ENCODE peak calls at places on chromosomes 6 and 20, in six cellular contexts. B, M, U, Y, D and A are unnamed samples.

GRCh38 chr6:118252474-118252873 is 295.6 kb upstream of the PLN start:
- DNase-seq in D (no peak), B (no peak), Y (no peak), M (no peak), U (no peak), A (no peak)

GRCh38 chr6:7267521-7268091 is 45.4 kb downstream of the SSR1 start:
- DNase-seq in Y (no peak), U (no peak), B (no peak), D (no peak), M (peak; percentile 87), A (peak; percentile 91)

GRCh38 chr20:9930142-9930541 is 91.3 kb upstream of the PAK5 start:
- DNase-seq in M (no peak), U (no peak), Y (no peak), D (no peak), B (no peak), A (no peak)

GRCh38 chr6:167590193-167590592 is 236.5 kb upstream of the AFDN start:
- DNase-seq in D (no peak), B (no peak), M (no peak), U (no peak), Y (no peak), A (no peak)

GRCh38 chr6:166275714-166276166 is 32.5 kb downstream of the PRR18 start:
- DNase-seq in Y (peak; percentile 72), D (peak; percentile 43), M (peak; percentile 50), B (peak; percentile 86), U (peak; percentile 87), A (peak; percentile 15)

GRCh38 chr20:9616455-9616805 is 102.0 kb downstream of the LAMP5 start:
- DNase-seq in B (no peak), Y (no peak), M (no peak), D (no peak), U (no peak), A (no peak)

GRCh38 chr20:59004493-59004762 is 2.6 kb downstream of the CTSZ start:
- DNase-seq in B (peak; percentile 85), D (no peak), U (no peak), M (no peak), Y (no peak), A (no peak)

GRCh38 chr6:85390775-85391174 is 59.1 kb upstream of the NT5E start:
- DNase-seq in Y (no peak), U (no peak), D (no peak), M (peak; percentile 68), B (no peak), A (peak; percentile 85)

GRCh38 chr20:10642859-10643559 is 30.8 kb downstream of the JAG1 start:
- DNase-seq in Y (no peak), M (no peak), B (no peak), U (no peak), D (no peak), A (no peak)

GRCh38 chr6:26475823-26476729 is 18.3 kb downstream of the BTN2A1 start:
- DNase-seq in Y (no peak), U (no peak), B (no peak), M (peak; percentile 31), D (no peak), A (peak; percentile 31)

GRCh38 chr6:156269751-156270369 is 507.3 kb upstream of the ARID1B start:
- DNase-seq in M (no peak), Y (no peak), B (no peak), U (no peak), D (no peak), A (no peak)

GRCh38 chr20:64107736-64108457 is 532 bp upstream of the NPBWR2 start:
- DNase-seq in U (no peak), D (no peak), M (no peak), Y (no peak), B (peak; percentile 51), A (no peak)

GRCh38 chr20:38873050-38873581 is 53.1 kb upstream of the FAM83D start:
- DNase-seq in B (no peak), D (no peak), M (no peak), U (peak; percentile 70), Y (no peak), A (no peak)

GRCh38 chr20:48621256-48622078 is 206.3 kb downstream of the PREX1 start:
- DNase-seq in U (no peak), M (no peak), Y (no peak), B (peak; percentile 61), D (no peak), A (no peak)

GRCh38 chr6:6890400-6890858 is 217.3 kb upstream of the RREB1 start:
- DNase-seq in U (no peak), M (peak; percentile 39), Y (peak; percentile 49), D (no peak), B (no peak), A (no peak)

GRCh38 chr6:39304951-39305350 is 9.3 kb downstream of the KCNK17 start:
- DNase-seq in D (no peak), M (no peak), Y (no peak), B (no peak), U (no peak), A (no peak)

GRCh38 chr20:24761220-24762065 is 187.6 kb upstream of the CST7 start:
- DNase-seq in Y (no peak), D (no peak), B (no peak), U (no peak), M (no peak), A (no peak)

GRCh38 chr6:162681447-162681846 is 46.1 kb downstream of the PRKN start:
- DNase-seq in U (no peak), Y (no peak), D (no peak), M (no peak), B (no peak), A (no peak)

GRCh38 chr6:154578004-154578559 is 67.6 kb upstream of the CNKSR3 start:
- DNase-seq in U (no peak), M (no peak), D (no peak), Y (no peak), B (no peak), A (no peak)

GRCh38 chr6:54060286-54060685 is 51.0 kb upstream of the MLIP start:
- DNase-seq in B (no peak), M (peak; percentile 92), D (no peak), U (no peak), Y (no peak), A (peak; percentile 87)

GRCh38 chr6:165060636-165061190 is 248.7 kb downstream of the C6orf118 start:
- DNase-seq in U (no peak), B (no peak), D (no peak), M (no peak), Y (no peak), A (no peak)